ENCODE peak calls at places on chromosomes 6 and 20, in seven cellular contexts. A is colonic mucosa; Q is SK-N-SH; X is CD8-positive, alpha-beta T cell; P is SJSA1; W is BE2C; O is prostate gland. K is an unnamed sample.
A peak's percentile ranks its signal among the peaks of the same experiment; 100 is the strongest.

GRCh38 chr6:3294921-3295871 is 36.4 kb downstream of the PSMG4 start:
- DNase-seq in A (no peak), Q (peak; percentile 52), X (no peak), P (no peak), W (peak; percentile 28), O (no peak), K (no peak)

GRCh38 chr6:87697581-87698552 is 4.2 kb downstream of the AKIRIN2 start:
- DNase-seq in A (no peak), Q (peak; percentile 63), X (no peak), P (peak; percentile 61), W (peak; percentile 43), O (no peak), K (no peak)

GRCh38 chr20:57795977-57796560 is 86.3 kb upstream of the PMEPA1 start:
- DNase-seq in A (no peak), Q (no peak), X (no peak), P (no peak), W (no peak), O (no peak), K (no peak)

GRCh38 chr6:5302995-5303622 is 41.8 kb downstream of the FARS2 start:
- DNase-seq in A (peak; percentile 62), Q (no peak), X (peak; percentile 5), P (no peak), W (peak; percentile 62), O (peak; percentile 66), K (peak; percentile 24)

GRCh38 chr20:3843490-3843889 is 3.1 kb upstream of the MAVS start:
- DNase-seq in A (no peak), Q (no peak), X (no peak), P (peak; percentile 41), W (peak; percentile 54), O (no peak), K (no peak)

GRCh38 chr6:129184808-129185366 is 301.9 kb downstream of the LAMA2 start:
- DNase-seq in A (no peak), Q (no peak), X (no peak), P (no peak), W (no peak), O (no peak), K (no peak)

GRCh38 chr6:70162972-70163371 is 139.9 kb downstream of the COL9A1 start:
- DNase-seq in A (no peak), Q (no peak), X (no peak), P (no peak), W (no peak), O (no peak), K (no peak)

GRCh38 chr20:16574656-16575355 is 1.6 kb upstream of the KIF16B start:
- DNase-seq in A (peak; percentile 94), Q (peak; percentile 95), X (peak; percentile 31), P (peak; percentile 31), W (peak; percentile 91), O (peak; percentile 77), K (peak; percentile 94)

GRCh38 chr20:64146301-64146935 is 17.8 kb upstream of the MYT1 start:
- DNase-seq in A (no peak), Q (peak; percentile 85), X (no peak), P (no peak), W (peak; percentile 89), O (no peak), K (no peak)

GRCh38 chr20:52974155-52974554 is 2.0 kb downstream of the TSHZ2 start:
- DNase-seq in A (no peak), Q (peak; percentile 42), X (no peak), P (no peak), W (peak; percentile 60), O (no peak), K (no peak)
- H3K4me3 ChIP-seq in A (no peak overlapping the region), Q (peak overlapping the region; percentile 39), X (no peak overlapping the region), P (no peak overlapping the region), W (peak overlapping the region; percentile 98), O (peak overlapping the region; percentile 54), K (peak overlapping the region; percentile 70)

GRCh38 chr6:170177383-170178265 is 113.3 kb downstream of the DLL1 start:
- DNase-seq in A (peak; percentile 18), Q (peak; percentile 42), X (no peak), P (no peak), W (no peak), O (peak; percentile 14), K (peak; percentile 13)
- H3K27me3 ChIP-seq in A (no peaks in the 10 kb centered on the region), Q (no peaks in the 10 kb centered on the region), X (no peaks in the 10 kb centered on the region), P (no peaks in the 10 kb centered on the region), W (peaks cover 5% of the 10 kb centered on the region), O (no peaks in the 10 kb centered on the region), K (peaks cover 6% of the 10 kb centered on the region)

GRCh38 chr20:53874706-53875105 is 195.7 kb downstream of the BCAS1 start:
- DNase-seq in A (no peak), Q (no peak), X (no peak), P (no peak), W (no peak), O (no peak), K (no peak)
- H3K4me1 ChIP-seq in A (peaks cover 5% of the 10 kb centered on the region), Q (peaks cover 9% of the 10 kb centered on the region), X (peaks cover 53% of the 10 kb centered on the region), P (peaks cover 49% of the 10 kb centered on the region), W (peaks cover 23% of the 10 kb centered on the region), O (peaks cover 3% of the 10 kb centered on the region), K (peaks cover 18% of the 10 kb centered on the region)

DNA sequence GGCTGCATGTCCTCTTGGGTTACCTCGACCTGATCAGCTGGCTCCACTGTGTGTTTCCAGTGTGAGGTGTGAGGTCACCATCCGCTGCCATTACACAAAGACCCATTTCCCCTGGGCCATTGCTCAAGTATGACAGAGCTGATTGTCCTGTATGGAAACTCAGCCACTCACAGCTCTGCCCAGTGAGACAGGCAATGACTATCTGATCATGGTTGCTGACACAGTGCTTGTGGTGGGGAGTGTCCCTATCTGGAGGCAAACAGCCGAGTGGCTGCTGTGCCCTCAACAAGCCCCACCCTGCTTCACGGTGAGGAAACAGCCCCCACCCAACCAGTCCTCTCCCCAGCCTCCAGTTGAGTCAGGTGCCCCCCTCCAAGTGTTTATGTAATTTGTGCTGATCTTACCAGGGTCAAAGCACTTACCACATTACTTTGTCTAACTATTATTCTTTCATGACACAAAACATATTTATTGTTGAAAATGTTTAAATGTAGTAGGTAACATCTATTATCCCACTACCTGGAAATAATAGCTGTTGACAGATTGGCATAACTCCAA is 11.7 kb upstream of the MAPK13 start:
- DNase-seq in A (peak; percentile 55), Q (no peak), X (peak; percentile 27), P (no peak), W (no peak), O (no peak), K (no peak)
- H3K4me3 ChIP-seq in A (no peak overlapping the region), Q (no peak overlapping the region), X (no peak overlapping the region), P (no peak overlapping the region), W (no peak overlapping the region), O (no peak overlapping the region), K (no peak overlapping the region)

GRCh38 chr20:32019156-32019510 is 8.9 kb downstream of the CCM2L start:
- DNase-seq in A (no peak), Q (peak; percentile 84), X (no peak), P (no peak), W (peak; percentile 61), O (no peak), K (no peak)

GRCh38 chr20:32019563-32020463 is 9.6 kb downstream of the CCM2L start:
- DNase-seq in A (no peak), Q (no peak), X (no peak), P (no peak), W (no peak), O (no peak), K (no peak)

GRCh38 chr20:32018269-32019155 is 8.3 kb downstream of the CCM2L start:
- DNase-seq in A (peak; percentile 85), Q (peak; percentile 96), X (peak; percentile 26), P (peak; percentile 39), W (peak; percentile 85), O (peak; percentile 36), K (peak; percentile 58)

GRCh38 chr20:32017711-32018251 is 7.5 kb downstream of the CCM2L start:
- DNase-seq in A (peak; percentile 63), Q (peak; percentile 72), X (peak; percentile 21), P (no peak), W (peak; percentile 30), O (peak; percentile 60), K (no peak)

GRCh38 chr20:32021091-32021490 is 10.9 kb downstream of the CCM2L start:
- DNase-seq in A (no peak), Q (no peak), X (no peak), P (no peak), W (no peak), O (no peak), K (no peak)
- H3K27me3 ChIP-seq in A (peaks cover 25% of the 10 kb centered on the region), Q (peaks cover 56% of the 10 kb centered on the region), X (peaks cover 18% of the 10 kb centered on the region), P (peaks cover 31% of the 10 kb centered on the region), W (peaks cover 7% of the 10 kb centered on the region), O (no peaks in the 10 kb centered on the region), K (peaks cover 90% of the 10 kb centered on the region)

GRCh38 chr6:11366183-11366933 is 133.9 kb upstream of the NEDD9 start:
- DNase-seq in A (no peak), Q (no peak), X (peak; percentile 10), P (no peak), W (no peak), O (no peak), K (no peak)

GRCh38 chr6:11368264-11368663 is 135.8 kb upstream of the NEDD9 start:
- DNase-seq in A (no peak), Q (no peak), X (no peak), P (no peak), W (no peak), O (no peak), K (no peak)

GRCh38 chr6:11366934-11367637 is 134.6 kb upstream of the NEDD9 start:
- DNase-seq in A (no peak), Q (no peak), X (no peak), P (peak; percentile 50), W (no peak), O (no peak), K (no peak)

GRCh38 chr6:11368760-11369159 is 136.3 kb upstream of the NEDD9 start:
- DNase-seq in A (no peak), Q (no peak), X (no peak), P (no peak), W (no peak), O (no peak), K (no peak)

GRCh38 chr6:11367638-11368199 is 135.3 kb upstream of the NEDD9 start:
- DNase-seq in A (peak; percentile 32), Q (no peak), X (no peak), P (no peak), W (no peak), O (no peak), K (no peak)
- H3K4me1 ChIP-seq in A (peaks cover 12% of the 10 kb centered on the region), Q (peaks cover 4% of the 10 kb centered on the region), X (peaks cover 17% of the 10 kb centered on the region), P (peaks cover 21% of the 10 kb centered on the region), W (no peaks in the 10 kb centered on the region), O (no peaks in the 10 kb centered on the region), K (peaks cover 62% of the 10 kb centered on the region)

GRCh38 chr6:42086665-42087050 is 36.3 kb downstream of the TAF8 start:
- DNase-seq in A (no peak), Q (no peak), X (no peak), P (no peak), W (no peak), O (no peak), K (no peak)
- H3K4me3 ChIP-seq in A (no peak overlapping the region), Q (no peak overlapping the region), X (no peak overlapping the region), P (no peak overlapping the region), W (no peak overlapping the region), O (no peak overlapping the region), K (no peak overlapping the region)

GRCh38 chr6:106973018-106973840 is 1.3 kb downstream of the CD24 start:
- DNase-seq in A (peak; percentile 59), Q (peak; percentile 79), X (no peak), P (no peak), W (peak; percentile 11), O (peak; percentile 5), K (no peak)
- H3K27me3 ChIP-seq in A (peaks cover 18% of the 10 kb centered on the region), Q (peaks cover 54% of the 10 kb centered on the region), X (peaks cover 8% of the 10 kb centered on the region), P (peaks cover 4% of the 10 kb centered on the region), W (peaks cover 59% of the 10 kb centered on the region), O (no peaks in the 10 kb centered on the region), K (peaks cover 98% of the 10 kb centered on the region)

K was measured in left ventricle myocardium inferior.